ENCODE peak calls at places on chromosomes 7 and 10, in seven cellular contexts. One of them, this sample, is unnamed.
A peak's percentile ranks its signal among the peaks of the same experiment; 100 is the strongest.

GRCh38 chr10:82865366-82865765 is 990.4 kb downstream of the NRG3 start:
- DNase-seq in transverse colon: no peak
- DNase-seq in A549: no peak
- DNase-seq in HCT116: no peak
- DNase-seq in GM12892: no peak
- DNase-seq in Peyer's patch: no peak
- DNase-seq in stomach: no peak
- DNase-seq in this sample: no peak

GRCh38 chr10:130762481-130762880 is 549.0 kb downstream of the TCERG1L start:
- DNase-seq in Peyer's patch: no peak
- DNase-seq in HCT116: no peak
- DNase-seq in stomach: no peak
- DNase-seq in transverse colon: no peak
- DNase-seq in GM12892: no peak
- DNase-seq in A549: no peak
- DNase-seq in this sample: no peak

GRCh38 chr7:2037805-2038635 is 194.7 kb downstream of the MAD1L1 start:
- DNase-seq in A549: no peak
- DNase-seq in Peyer's patch: no peak
- DNase-seq in stomach: peak; percentile 73
- DNase-seq in HCT116: no peak
- DNase-seq in transverse colon: no peak
- DNase-seq in GM12892: no peak
- DNase-seq in this sample: no peak

GRCh38 chr7:78345979-78346378 is 547.4 kb downstream of the PHTF2 start:
- DNase-seq in HCT116: no peak
- DNase-seq in transverse colon: no peak
- DNase-seq in stomach: peak; percentile 61
- DNase-seq in GM12892: no peak
- DNase-seq in Peyer's patch: no peak
- DNase-seq in A549: no peak
- DNase-seq in this sample: no peak

GRCh38 chr10:63105811-63106755 is 27.0 kb upstream of the NRBF2 start:
- DNase-seq in A549: no peak
- DNase-seq in GM12892: no peak
- DNase-seq in transverse colon: no peak
- DNase-seq in Peyer's patch: no peak
- DNase-seq in HCT116: no peak
- DNase-seq in stomach: no peak
- DNase-seq in this sample: no peak

GRCh38 chr10:87868277-87868676 is 4.9 kb downstream of the PTEN start:
- DNase-seq in Peyer's patch: no peak
- DNase-seq in stomach: no peak
- DNase-seq in A549: no peak
- DNase-seq in GM12892: no peak
- DNase-seq in transverse colon: no peak
- DNase-seq in HCT116: no peak
- DNase-seq in this sample: no peak

GRCh38 chr7:26202019-26202985 is 757 bp downstream of the CBX3 start:
- DNase-seq in HCT116: no peak
- DNase-seq in A549: no peak
- DNase-seq in stomach: peak; percentile 38
- DNase-seq in Peyer's patch: peak; percentile 49
- DNase-seq in GM12892: peak; percentile 27
- DNase-seq in transverse colon: peak; percentile 53
- DNase-seq in this sample: no peak

GRCh38 chr10:49321021-49321420 is 22.1 kb downstream of the C10orf71 start:
- DNase-seq in A549: no peak
- DNase-seq in stomach: no peak
- DNase-seq in transverse colon: no peak
- DNase-seq in HCT116: no peak
- DNase-seq in GM12892: no peak
- DNase-seq in Peyer's patch: no peak
- DNase-seq in this sample: no peak

GRCh38 chr10:43390333-43390732 is 18.7 kb downstream of the HNRNPF start:
- DNase-seq in HCT116: no peak
- DNase-seq in stomach: no peak
- DNase-seq in A549: no peak
- DNase-seq in Peyer's patch: no peak
- DNase-seq in transverse colon: no peak
- DNase-seq in GM12892: no peak
- DNase-seq in this sample: no peak

GRCh38 chr7:105581066-105581811 is at the start of gene EFCAB10:
- DNase-seq in transverse colon: peak; percentile 60
- DNase-seq in HCT116: peak; percentile 56
- DNase-seq in GM12892: peak; percentile 58
- DNase-seq in stomach: peak; percentile 70
- DNase-seq in Peyer's patch: peak; percentile 40
- DNase-seq in A549: peak; percentile 89
- DNase-seq in this sample: no peak

GRCh38 chr10:123458933-123459332 is 207.2 kb upstream of the GPR26 start:
- DNase-seq in stomach: no peak
- DNase-seq in GM12892: peak; percentile 37
- DNase-seq in A549: no peak
- DNase-seq in transverse colon: no peak
- DNase-seq in HCT116: no peak
- DNase-seq in Peyer's patch: no peak
- DNase-seq in this sample: no peak

GRCh38 chr10:123459371-123460224 is 206.6 kb upstream of the GPR26 start:
- DNase-seq in A549: no peak
- DNase-seq in Peyer's patch: no peak
- DNase-seq in stomach: no peak
- DNase-seq in GM12892: no peak
- DNase-seq in HCT116: no peak
- DNase-seq in transverse colon: no peak
- DNase-seq in this sample: no peak

GRCh38 chr10:123462760-123463159 is 203.4 kb upstream of the GPR26 start:
- DNase-seq in transverse colon: no peak
- DNase-seq in Peyer's patch: no peak
- DNase-seq in HCT116: no peak
- DNase-seq in GM12892: no peak
- DNase-seq in A549: no peak
- DNase-seq in stomach: no peak
- DNase-seq in this sample: peak; percentile 27

GRCh38 chr10:123463176-123463575 is 203.0 kb upstream of the GPR26 start:
- DNase-seq in GM12892: no peak
- DNase-seq in Peyer's patch: no peak
- DNase-seq in A549: no peak
- DNase-seq in stomach: no peak
- DNase-seq in transverse colon: no peak
- DNase-seq in HCT116: no peak
- DNase-seq in this sample: no peak

DNA sequence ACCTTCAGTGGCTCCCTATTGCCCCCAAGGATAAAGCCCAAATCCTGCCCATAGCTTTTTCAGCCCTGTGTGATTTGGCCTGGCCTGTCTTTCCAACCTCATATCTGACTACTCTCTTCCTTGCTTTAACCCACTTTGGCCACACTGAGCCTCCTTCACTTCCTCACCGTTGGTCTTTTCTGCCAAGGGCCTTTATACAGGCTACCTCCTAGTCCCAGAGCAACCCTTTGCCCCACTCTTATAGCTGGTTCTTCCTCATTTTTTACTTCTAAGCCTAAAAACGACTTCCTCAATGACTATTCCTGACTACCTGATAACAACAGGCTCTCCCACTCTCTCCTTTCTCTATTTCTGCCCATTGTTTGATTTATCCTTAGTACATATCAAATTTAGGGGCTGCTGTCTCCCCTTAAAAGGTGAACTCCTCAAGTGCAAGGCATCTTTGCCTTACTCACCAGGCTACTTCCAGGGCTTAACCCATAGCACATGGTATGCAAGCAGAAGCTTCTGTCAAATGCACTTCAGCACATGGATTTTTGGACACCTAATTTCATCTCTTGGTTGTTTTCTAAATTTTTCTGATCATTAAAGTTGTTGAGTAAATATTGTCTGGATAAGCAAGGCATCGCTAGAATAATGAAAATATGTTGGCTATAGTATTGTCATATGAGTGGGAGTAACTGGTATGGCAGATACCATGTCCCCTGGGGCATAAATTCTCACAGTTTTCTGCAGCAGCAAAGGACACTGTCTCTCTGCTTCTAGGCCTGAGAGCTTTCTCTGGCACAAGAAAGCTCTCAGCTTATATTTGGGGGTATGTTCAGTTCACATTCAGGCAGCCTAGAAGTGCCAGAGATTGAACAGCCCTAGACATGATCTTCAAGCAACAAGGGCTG is 201.5 kb upstream of the GPR26 start:
- DNase-seq in HCT116: no peak
- DNase-seq in A549: no peak
- DNase-seq in transverse colon: no peak
- DNase-seq in stomach: no peak
- DNase-seq in Peyer's patch: no peak
- DNase-seq in GM12892: no peak
- DNase-seq in this sample: no peak
- TF ChIP-seq POLR2A in HCT116: no peak
- TF ChIP-seq POLR2A in A549: no peak
- TF ChIP-seq POLR2A in transverse colon: no peak
- TF ChIP-seq POLR2A in stomach: no peak
- TF ChIP-seq POLR2A in Peyer's patch: no peak
- TF ChIP-seq POLR2A in GM12892: no peak
- TF ChIP-seq POLR2A in this sample: no peak

GRCh38 chr10:100374137-100374655 is 27.2 kb downstream of the SCD start:
- DNase-seq in A549: peak; percentile 79
- DNase-seq in transverse colon: no peak
- DNase-seq in GM12892: no peak
- DNase-seq in HCT116: no peak
- DNase-seq in Peyer's patch: no peak
- DNase-seq in stomach: no peak
- DNase-seq in this sample: no peak
- TF ChIP-seq POLR2A in A549: no peak
- TF ChIP-seq POLR2A in transverse colon: no peak
- TF ChIP-seq POLR2A in GM12892: no peak
- TF ChIP-seq POLR2A in HCT116: no peak
- TF ChIP-seq POLR2A in Peyer's patch: no peak
- TF ChIP-seq POLR2A in stomach: no peak
- TF ChIP-seq POLR2A in this sample: no peak

DNA sequence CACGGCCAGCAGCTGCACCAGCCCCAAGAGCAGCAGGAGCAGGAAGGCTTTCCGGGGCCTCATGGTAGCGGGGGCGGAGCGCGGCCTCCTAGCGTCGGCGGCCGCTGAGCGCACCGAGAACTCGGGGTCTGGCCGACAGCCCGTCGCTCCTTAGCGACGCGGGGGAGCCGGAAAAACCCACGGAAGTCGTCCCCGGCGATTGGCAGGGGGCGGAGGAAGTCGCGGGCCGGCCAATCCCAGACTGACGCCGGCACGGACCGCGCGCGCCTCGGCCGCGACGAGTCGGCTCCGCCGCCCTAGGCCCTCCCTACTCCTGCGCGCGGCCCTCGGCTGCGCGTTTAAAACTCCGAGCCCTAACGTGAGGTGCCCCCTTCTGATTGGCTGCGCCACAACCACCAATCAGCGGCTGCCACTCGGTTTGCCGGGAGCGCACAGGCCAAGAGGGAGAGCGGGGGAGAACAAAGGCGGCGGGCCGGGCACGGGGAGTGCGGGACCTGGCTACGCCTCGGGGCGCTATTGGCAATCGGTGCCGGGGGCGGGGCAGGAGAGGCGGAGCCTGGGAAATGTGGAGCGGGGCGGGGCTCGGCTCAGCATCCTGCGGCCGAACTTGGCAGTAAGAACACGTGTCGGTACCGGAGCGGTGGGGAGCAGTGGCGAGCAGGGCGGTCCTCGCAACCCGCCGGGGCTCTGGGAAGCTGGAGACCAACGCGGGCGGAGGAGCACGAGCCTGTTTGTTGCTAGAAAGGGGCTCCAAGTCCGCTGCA is at the start of gene PDIA4:
- DNase-seq in HCT116: peak; percentile 98
- DNase-seq in stomach: peak; percentile 99
- DNase-seq in transverse colon: peak; percentile 100
- DNase-seq in Peyer's patch: peak; percentile 99
- DNase-seq in GM12892: peak; percentile 96
- DNase-seq in A549: peak; percentile 99
- DNase-seq in this sample: peak; percentile 98
- TF ChIP-seq POLR2A in HCT116: peak; percentile 91
- TF ChIP-seq POLR2A in stomach: no peak
- TF ChIP-seq POLR2A in transverse colon: peak; percentile 85
- TF ChIP-seq POLR2A in Peyer's patch: peak; percentile 92
- TF ChIP-seq POLR2A in GM12892: peak; percentile 94
- TF ChIP-seq POLR2A in A549: peak; percentile 94
- TF ChIP-seq POLR2A in this sample: peak; percentile 95

DNA sequence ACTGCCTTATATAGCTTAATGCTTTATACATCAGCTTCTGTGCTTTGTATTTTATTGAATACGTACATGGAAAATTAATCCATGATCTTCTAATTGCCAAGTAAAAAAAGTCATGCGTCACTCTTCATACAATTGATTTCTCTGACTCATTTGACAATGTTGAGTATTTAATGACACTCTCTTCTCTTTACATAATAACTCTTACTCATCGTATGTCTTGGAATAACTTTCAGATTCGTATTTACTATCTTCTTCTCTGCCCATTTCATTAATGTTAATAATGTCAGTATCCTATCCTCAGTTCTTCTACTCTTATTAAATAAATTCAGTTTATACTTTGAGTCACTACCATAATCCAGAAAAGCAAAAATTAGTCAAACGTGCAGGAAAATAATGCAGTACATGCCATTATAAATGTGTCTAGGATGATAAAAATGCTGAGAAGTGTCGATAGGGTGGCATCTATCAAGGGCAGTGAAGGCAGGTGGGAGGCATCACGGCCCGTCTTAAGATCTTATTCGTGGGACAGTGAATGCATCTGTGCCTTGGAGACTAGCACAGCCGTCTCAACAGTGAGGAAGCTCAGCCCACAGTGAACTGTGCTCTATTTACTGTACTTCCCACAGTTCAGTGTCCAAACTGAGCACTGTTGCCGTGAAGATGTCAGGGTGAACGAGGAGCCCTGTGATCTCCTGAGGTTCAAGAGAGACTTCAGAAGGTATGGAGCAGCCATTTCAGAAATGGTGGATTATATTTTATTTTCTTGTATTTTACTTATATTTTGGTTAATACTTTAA is 39.8 kb upstream of the AKR1E2 start:
- DNase-seq in stomach: no peak
- DNase-seq in GM12892: no peak
- DNase-seq in transverse colon: no peak
- DNase-seq in HCT116: no peak
- DNase-seq in Peyer's patch: no peak
- DNase-seq in A549: no peak
- DNase-seq in this sample: no peak
- TF ChIP-seq POLR2A in stomach: no peak
- TF ChIP-seq POLR2A in GM12892: no peak
- TF ChIP-seq POLR2A in transverse colon: no peak
- TF ChIP-seq POLR2A in HCT116: no peak
- TF ChIP-seq POLR2A in Peyer's patch: no peak
- TF ChIP-seq POLR2A in A549: no peak
- TF ChIP-seq POLR2A in this sample: no peak

This sample was measured in H54.